ENCODE peak calls at places on chromosomes 7 and 10, in six cellular contexts. X, Q, I, M, J and S are unnamed samples.

GRCh38 chr7:129597672-129598071 is 13.8 kb upstream of the NRF1 start:
- DNase-seq in X (no peak), J (no peak), Q (no peak), M (no peak), I (no peak), S (no peak)

GRCh38 chr10:114294549-114294948 is 55.5 kb downstream of the VWA2 start:
- DNase-seq in I (no peak), J (no peak), Q (no peak), M (no peak), X (no peak), S (no peak)

GRCh38 chr7:256461-256940 is 33.5 kb upstream of the FOXL3 start:
- DNase-seq in M (no peak), J (no peak), X (no peak), Q (no peak), I (no peak), S (no peak)

GRCh38 chr7:1262441-1262840 is 29.8 kb downstream of the UNCX start:
- DNase-seq in I (no peak), X (no peak), M (no peak), J (no peak), Q (no peak), S (no peak)

GRCh38 chr7:102426268-102427031 is 6.9 kb upstream of the ORAI2 start:
- DNase-seq in X (no peak), M (no peak), Q (no peak), J (no peak), I (no peak), S (no peak)

GRCh38 chr10:58291538-58292174 is 22.7 kb downstream of the CISD1 start:
- DNase-seq in I (no peak), J (peak), X (peak), M (peak), Q (no peak), S (peak)

GRCh38 chr7:93119191-93119905 is 1.6 kb upstream of the SAMD9 start:
- DNase-seq in M (no peak), J (peak), Q (no peak), I (no peak), X (no peak), S (no peak)

GRCh38 chr7:149795126-149795525 is 21.7 kb upstream of the ZNF467 start:
- DNase-seq in J (no peak), Q (no peak), M (no peak), I (no peak), X (no peak), S (no peak)

GRCh38 chr7:107860241-107860961 is 30.6 kb upstream of the DLD start:
- DNase-seq in Q (no peak), X (no peak), I (no peak), J (no peak), M (no peak), S (no peak)

GRCh38 chr10:61170594-61170993 is 226.6 kb upstream of the RHOBTB1 start:
- DNase-seq in Q (no peak), I (no peak), X (no peak), J (no peak), M (no peak), S (no peak)

GRCh38 chr10:3666525-3667302 is 118.3 kb downstream of the KLF6 start:
- DNase-seq in J (no peak), M (no peak), X (no peak), Q (no peak), I (no peak), S (no peak)

GRCh38 chr7:151432658-151433521 is 7.1 kb downstream of the CRYGN start:
- DNase-seq in J (no peak), Q (no peak), X (no peak), M (no peak), I (no peak), S (no peak)

GRCh38 chr10:35172574-35172973 is 45.9 kb downstream of the CREM start:
- DNase-seq in M (peak), X (peak), I (no peak), Q (no peak), J (peak), S (peak)

GRCh38 chr7:80841566-80842478 is 77.0 kb downstream of the SEMA3C start:
- DNase-seq in Q (no peak), M (no peak), I (peak), X (no peak), J (no peak), S (no peak)

GRCh38 chr7:28625446-28625845 is 213.1 kb downstream of the CREB5 start:
- DNase-seq in I (no peak), X (no peak), M (no peak), J (no peak), Q (no peak), S (no peak)

GRCh38 chr7:159067870-159068787 is 76.5 kb downstream of the VIPR2 start:
- DNase-seq in J (peak), I (no peak), Q (peak), X (no peak), M (peak), S (peak)

GRCh38 chr7:43553999-43554398 is 28.9 kb upstream of the STK17A start:
- DNase-seq in M (peak), X (no peak), Q (no peak), J (no peak), I (no peak), S (peak)

GRCh38 chr7:154680894-154681659 is 321.8 kb downstream of the PAXIP1 start:
- DNase-seq in X (no peak), Q (no peak), M (no peak), J (no peak), I (no peak), S (no peak)

GRCh38 chr7:76394962-76395361 is 14.5 kb downstream of the SSC4D start:
- DNase-seq in M (no peak), J (no peak), I (no peak), Q (no peak), X (no peak), S (no peak)

GRCh38 chr7:129790136-129790535 is 162.6 kb downstream of the UBE2H start:
- DNase-seq in Q (no peak), X (no peak), M (no peak), J (no peak), I (no peak), S (no peak)

GRCh38 chr10:9342865-9343450 is 1288.5 kb downstream of the GATA3 start:
- DNase-seq in M (peak), X (no peak), J (peak), Q (no peak), I (no peak), S (peak)

GRCh38 chr10:76133597-76134255 is 702.3 kb downstream of the LRMDA start:
- DNase-seq in I (no peak), X (no peak), J (no peak), M (no peak), Q (no peak), S (no peak)

GRCh38 chr10:31961675-31962074 is 33.0 kb upstream of the ARHGAP12 start:
- DNase-seq in X (no peak), M (peak), J (peak), I (no peak), Q (no peak), S (peak)

GRCh38 chr10:79070091-79070610 is 1.4 kb downstream of the ZMIZ1 start:
- DNase-seq in Q (no peak), X (no peak), I (peak), M (peak), J (peak), S (peak)

GRCh38 chr10:76950354-76950753 is 687.3 kb downstream of the KCNMA1 start:
- DNase-seq in J (peak), X (no peak), I (no peak), M (peak), Q (no peak), S (no peak)

GRCh38 chr10:131982796-131983195 is 1.1 kb upstream of the BNIP3 start:
- DNase-seq in J (no peak), M (no peak), Q (no peak), I (no peak), X (no peak), S (no peak)

GRCh38 chr7:154371424-154371823 is 319.2 kb downstream of the DPP6 start:
- DNase-seq in Q (no peak), X (no peak), M (no peak), I (no peak), J (no peak), S (no peak)

GRCh38 chr10:102299873-102300272 is 54.5 kb downstream of the GBF1 start:
- DNase-seq in I (no peak), X (no peak), J (peak), Q (no peak), M (peak), S (peak)

GRCh38 chr7:5217851-5218331 is 27.9 kb downstream of the WIPI2 start:
- DNase-seq in I (no peak), J (no peak), M (no peak), X (no peak), Q (peak), S (no peak)

GRCh38 chr7:98526059-98526458 is 91.0 kb upstream of the NPTX2 start:
- DNase-seq in I (no peak), Q (no peak), M (no peak), J (no peak), X (no peak), S (no peak)

GRCh38 chr10:122665946-122666345 is 33.7 kb downstream of the C10orf120 start:
- DNase-seq in M (no peak), I (no peak), X (no peak), Q (no peak), J (no peak), S (no peak)

GRCh38 chr7:149773446-149774236 is at the start of gene ZNF467:
- DNase-seq in Q (peak), I (no peak), X (peak), M (peak), J (peak), S (peak)

GRCh38 chr10:77943086-77943901 is 16.7 kb upstream of the DLG5 start:
- DNase-seq in X (no peak), I (no peak), M (peak), Q (no peak), J (peak), S (peak)

GRCh38 chr10:85598646-85599045 is 767.9 kb downstream of the GRID1 start:
- DNase-seq in M (no peak), J (no peak), X (no peak), Q (no peak), I (no peak), S (no peak)

GRCh38 chr7:133051066-133051465 is 30.8 kb downstream of the CHCHD3 start:
- DNase-seq in Q (no peak), X (peak), M (peak), J (peak), I (no peak), S (peak)

GRCh38 chr10:134743-135600 is at the start of gene ZMYND11:
- DNase-seq in J (peak), Q (peak), M (peak), X (peak), I (peak), S (peak)

GRCh38 chr7:149734514-149735075 is 38.8 kb downstream of the ZNF467 start:
- DNase-seq in Q (no peak), X (no peak), I (no peak), J (no peak), M (no peak), S (no peak)